ENCODE peak calls at places on chromosomes 12 and 14, in seven cellular contexts. One of them, this sample, is unnamed.

GRCh38 chr14:29906256-29906885 is 21.3 kb downstream of the PRKD1 start:
- DNase-seq in HS-27A: no peak
- DNase-seq in hypothalamus: no peak
- DNase-seq in T-helper 2 cell: no peak
- DNase-seq in fibroblast of pulmonary artery: no peak
- DNase-seq in NCI-H69: peak; percentile 86
- DNase-seq in NCI-H1105: no peak
- DNase-seq in this sample: no peak

GRCh38 chr14:98955036-98955740 is 316.8 kb downstream of the BCL11B start:
- DNase-seq in T-helper 2 cell: no peak
- DNase-seq in fibroblast of pulmonary artery: no peak
- DNase-seq in hypothalamus: no peak
- DNase-seq in NCI-H1105: no peak
- DNase-seq in NCI-H69: no peak
- DNase-seq in HS-27A: no peak
- DNase-seq in this sample: no peak

GRCh38 chr14:49461529-49462401 is 124.4 kb downstream of the RPS29 start:
- DNase-seq in hypothalamus: no peak
- DNase-seq in NCI-H1105: peak; percentile 66
- DNase-seq in fibroblast of pulmonary artery: peak; percentile 89
- DNase-seq in HS-27A: peak; percentile 69
- DNase-seq in T-helper 2 cell: peak; percentile 39
- DNase-seq in NCI-H69: peak; percentile 87
- DNase-seq in this sample: no peak

GRCh38 chr12:82688035-82688501 is 1.4 kb downstream of the TMTC2 start:
- DNase-seq in T-helper 2 cell: no peak
- DNase-seq in HS-27A: no peak
- DNase-seq in NCI-H1105: no peak
- DNase-seq in fibroblast of pulmonary artery: peak; percentile 19
- DNase-seq in NCI-H69: peak; percentile 70
- DNase-seq in hypothalamus: no peak
- DNase-seq in this sample: no peak

GRCh38 chr12:79689477-79690155 is 1.1 kb downstream of the PAWR start:
- DNase-seq in hypothalamus: peak; percentile 9
- DNase-seq in HS-27A: no peak
- DNase-seq in NCI-H1105: peak; percentile 42
- DNase-seq in NCI-H69: peak; percentile 83
- DNase-seq in T-helper 2 cell: peak; percentile 4
- DNase-seq in fibroblast of pulmonary artery: peak; percentile 63
- DNase-seq in this sample: no peak

GRCh38 chr14:86799244-86799647 is 1193.7 kb downstream of the GALC start:
- DNase-seq in NCI-H1105: peak; percentile 56
- DNase-seq in fibroblast of pulmonary artery: peak; percentile 96
- DNase-seq in hypothalamus: no peak
- DNase-seq in NCI-H69: peak; percentile 21
- DNase-seq in HS-27A: no peak
- DNase-seq in T-helper 2 cell: no peak
- DNase-seq in this sample: no peak

GRCh38 chr14:85466678-85467077 is 63.3 kb upstream of the FLRT2 start:
- DNase-seq in NCI-H69: no peak
- DNase-seq in T-helper 2 cell: no peak
- DNase-seq in HS-27A: no peak
- DNase-seq in NCI-H1105: no peak
- DNase-seq in fibroblast of pulmonary artery: no peak
- DNase-seq in hypothalamus: no peak
- DNase-seq in this sample: no peak

GRCh38 chr12:33205986-33206385 is 233.6 kb downstream of the SYT10 start:
- DNase-seq in NCI-H1105: no peak
- DNase-seq in hypothalamus: no peak
- DNase-seq in HS-27A: no peak
- DNase-seq in T-helper 2 cell: no peak
- DNase-seq in NCI-H69: no peak
- DNase-seq in fibroblast of pulmonary artery: no peak
- DNase-seq in this sample: no peak

GRCh38 chr14:92496458-92496857 is 17.1 kb upstream of the RIN3 start:
- DNase-seq in NCI-H69: no peak
- DNase-seq in fibroblast of pulmonary artery: no peak
- DNase-seq in T-helper 2 cell: no peak
- DNase-seq in HS-27A: no peak
- DNase-seq in hypothalamus: no peak
- DNase-seq in NCI-H1105: no peak
- DNase-seq in this sample: no peak

GRCh38 chr12:28759334-28759733 is 389.7 kb upstream of the FAR2 start:
- DNase-seq in hypothalamus: no peak
- DNase-seq in NCI-H1105: no peak
- DNase-seq in HS-27A: no peak
- DNase-seq in T-helper 2 cell: no peak
- DNase-seq in fibroblast of pulmonary artery: peak; percentile 17
- DNase-seq in NCI-H69: no peak
- DNase-seq in this sample: no peak

GRCh38 chr12:123379391-123379790 is 4.5 kb upstream of the KMT5A start:
- DNase-seq in fibroblast of pulmonary artery: no peak
- DNase-seq in NCI-H1105: no peak
- DNase-seq in hypothalamus: no peak
- DNase-seq in HS-27A: no peak
- DNase-seq in NCI-H69: no peak
- DNase-seq in T-helper 2 cell: no peak
- DNase-seq in this sample: no peak

GRCh38 chr12:26651566-26652188 is 181.3 kb downstream of the ITPR2 start:
- DNase-seq in HS-27A: peak; percentile 75
- DNase-seq in fibroblast of pulmonary artery: peak; percentile 84
- DNase-seq in hypothalamus: peak; percentile 40
- DNase-seq in NCI-H1105: peak; percentile 17
- DNase-seq in NCI-H69: peak; percentile 63
- DNase-seq in T-helper 2 cell: no peak
- DNase-seq in this sample: no peak

GRCh38 chr14:96631030-96631429 is 128.8 kb downstream of the PAPOLA start:
- DNase-seq in NCI-H69: no peak
- DNase-seq in T-helper 2 cell: no peak
- DNase-seq in HS-27A: no peak
- DNase-seq in NCI-H1105: no peak
- DNase-seq in hypothalamus: no peak
- DNase-seq in fibroblast of pulmonary artery: no peak
- DNase-seq in this sample: no peak

GRCh38 chr14:105144231-105144665 is 24.3 kb downstream of the JAG2 start:
- DNase-seq in NCI-H1105: no peak
- DNase-seq in T-helper 2 cell: no peak
- DNase-seq in fibroblast of pulmonary artery: no peak
- DNase-seq in NCI-H69: no peak
- DNase-seq in HS-27A: no peak
- DNase-seq in hypothalamus: no peak
- DNase-seq in this sample: no peak

GRCh38 chr14:91545204-91545603 is 35.1 kb upstream of the PPP4R3A start:
- DNase-seq in NCI-H69: no peak
- DNase-seq in T-helper 2 cell: no peak
- DNase-seq in HS-27A: no peak
- DNase-seq in NCI-H1105: no peak
- DNase-seq in hypothalamus: no peak
- DNase-seq in fibroblast of pulmonary artery: no peak
- DNase-seq in this sample: no peak

GRCh38 chr14:105465209-105466031 is 9.2 kb upstream of the CRIP2 start:
- DNase-seq in HS-27A: no peak
- DNase-seq in NCI-H69: peak; percentile 91
- DNase-seq in T-helper 2 cell: no peak
- DNase-seq in hypothalamus: no peak
- DNase-seq in fibroblast of pulmonary artery: no peak
- DNase-seq in NCI-H1105: no peak
- DNase-seq in this sample: no peak

GRCh38 chr14:101604228-101604934 is 43.1 kb downstream of the DIO3 start:
- DNase-seq in NCI-H1105: no peak
- DNase-seq in hypothalamus: no peak
- DNase-seq in fibroblast of pulmonary artery: no peak
- DNase-seq in NCI-H69: no peak
- DNase-seq in HS-27A: no peak
- DNase-seq in T-helper 2 cell: no peak
- DNase-seq in this sample: no peak

GRCh38 chr14:65179918-65180724 is 77.8 kb upstream of the MAX start:
- DNase-seq in fibroblast of pulmonary artery: peak; percentile 91
- DNase-seq in NCI-H1105: no peak
- DNase-seq in hypothalamus: no peak
- DNase-seq in T-helper 2 cell: no peak
- DNase-seq in HS-27A: peak; percentile 65
- DNase-seq in NCI-H69: peak; percentile 15
- DNase-seq in this sample: no peak

GRCh38 chr12:92675092-92675865 is 27.5 kb upstream of the PLEKHG7 start:
- DNase-seq in T-helper 2 cell: no peak
- DNase-seq in NCI-H1105: no peak
- DNase-seq in fibroblast of pulmonary artery: no peak
- DNase-seq in HS-27A: no peak
- DNase-seq in NCI-H69: no peak
- DNase-seq in hypothalamus: no peak
- DNase-seq in this sample: no peak

GRCh38 chr12:95774311-95775045 is 16.1 kb downstream of the NTN4 start:
- DNase-seq in NCI-H69: no peak
- DNase-seq in hypothalamus: no peak
- DNase-seq in NCI-H1105: no peak
- DNase-seq in fibroblast of pulmonary artery: peak; percentile 47
- DNase-seq in T-helper 2 cell: no peak
- DNase-seq in HS-27A: no peak
- DNase-seq in this sample: no peak

GRCh38 chr12:2902287-2902880 is 11.7 kb downstream of the TULP3 start:
- DNase-seq in NCI-H69: peak; percentile 74
- DNase-seq in fibroblast of pulmonary artery: peak; percentile 67
- DNase-seq in T-helper 2 cell: no peak
- DNase-seq in HS-27A: no peak
- DNase-seq in hypothalamus: peak; percentile 26
- DNase-seq in NCI-H1105: peak; percentile 69
- DNase-seq in this sample: no peak

GRCh38 chr12:53985358-53985899 is 483 bp downstream of the HOXC10 start:
- DNase-seq in T-helper 2 cell: no peak
- DNase-seq in fibroblast of pulmonary artery: no peak
- DNase-seq in HS-27A: no peak
- DNase-seq in NCI-H69: peak; percentile 80
- DNase-seq in hypothalamus: no peak
- DNase-seq in NCI-H1105: no peak
- DNase-seq in this sample: no peak

GRCh38 chr14:105187935-105188524 is 6.9 kb upstream of the NUDT14 start:
- DNase-seq in T-helper 2 cell: no peak
- DNase-seq in fibroblast of pulmonary artery: no peak
- DNase-seq in HS-27A: no peak
- DNase-seq in NCI-H69: peak; percentile 70
- DNase-seq in NCI-H1105: no peak
- DNase-seq in hypothalamus: no peak
- DNase-seq in this sample: no peak

GRCh38 chr12:45730842-45731336 is 1.4 kb downstream of the ARID2 start:
- DNase-seq in NCI-H1105: peak; percentile 68
- DNase-seq in hypothalamus: no peak
- DNase-seq in T-helper 2 cell: peak; percentile 26
- DNase-seq in HS-27A: peak; percentile 22
- DNase-seq in NCI-H69: peak; percentile 78
- DNase-seq in fibroblast of pulmonary artery: peak; percentile 32
- DNase-seq in this sample: no peak

GRCh38 chr14:56963381-56963780 is 153.1 kb upstream of the OTX2 start:
- DNase-seq in hypothalamus: no peak
- DNase-seq in T-helper 2 cell: no peak
- DNase-seq in NCI-H1105: no peak
- DNase-seq in HS-27A: no peak
- DNase-seq in NCI-H69: peak; percentile 29
- DNase-seq in fibroblast of pulmonary artery: no peak
- DNase-seq in this sample: no peak

GRCh38 chr14:102277874-102278630 is 26.9 kb downstream of the MOK start:
- DNase-seq in NCI-H69: no peak
- DNase-seq in hypothalamus: no peak
- DNase-seq in HS-27A: no peak
- DNase-seq in NCI-H1105: no peak
- DNase-seq in fibroblast of pulmonary artery: no peak
- DNase-seq in T-helper 2 cell: no peak
- DNase-seq in this sample: no peak

GRCh38 chr14:59394268-59394667 is 70.9 kb downstream of the GPR135 start:
- DNase-seq in HS-27A: peak; percentile 19
- DNase-seq in NCI-H69: no peak
- DNase-seq in hypothalamus: no peak
- DNase-seq in T-helper 2 cell: no peak
- DNase-seq in NCI-H1105: no peak
- DNase-seq in fibroblast of pulmonary artery: no peak
- DNase-seq in this sample: no peak

GRCh38 chr14:60315181-60315580 is 66.2 kb downstream of the PPM1A start:
- DNase-seq in NCI-H69: no peak
- DNase-seq in fibroblast of pulmonary artery: no peak
- DNase-seq in hypothalamus: no peak
- DNase-seq in HS-27A: no peak
- DNase-seq in T-helper 2 cell: no peak
- DNase-seq in NCI-H1105: no peak
- DNase-seq in this sample: no peak

GRCh38 chr14:76985540-76986260 is 42.8 kb downstream of the IRF2BPL start:
- DNase-seq in hypothalamus: no peak
- DNase-seq in T-helper 2 cell: no peak
- DNase-seq in fibroblast of pulmonary artery: no peak
- DNase-seq in NCI-H69: peak; percentile 54
- DNase-seq in HS-27A: no peak
- DNase-seq in NCI-H1105: no peak
- DNase-seq in this sample: no peak

GRCh38 chr14:22122227-22123187 is 448.9 kb upstream of the OR4E1 start:
- DNase-seq in NCI-H69: no peak
- DNase-seq in NCI-H1105: no peak
- DNase-seq in T-helper 2 cell: no peak
- DNase-seq in HS-27A: no peak
- DNase-seq in hypothalamus: no peak
- DNase-seq in fibroblast of pulmonary artery: no peak
- DNase-seq in this sample: no peak

GRCh38 chr12:6872073-6873048 is 742 bp downstream of the SPSB2 start:
- DNase-seq in fibroblast of pulmonary artery: peak; percentile 70
- DNase-seq in HS-27A: no peak
- DNase-seq in NCI-H69: peak; percentile 85
- DNase-seq in hypothalamus: peak; percentile 82
- DNase-seq in T-helper 2 cell: peak; percentile 69
- DNase-seq in NCI-H1105: peak; percentile 78
- DNase-seq in this sample: peak; percentile 93

GRCh38 chr12:106301611-106302321 is 767 bp upstream of the TCP11L2 start:
- DNase-seq in NCI-H1105: peak; percentile 61
- DNase-seq in fibroblast of pulmonary artery: peak; percentile 52
- DNase-seq in NCI-H69: peak; percentile 97
- DNase-seq in HS-27A: no peak
- DNase-seq in T-helper 2 cell: peak; percentile 92
- DNase-seq in hypothalamus: peak; percentile 65
- DNase-seq in this sample: no peak

GRCh38 chr12:53775478-53776145 is 23.8 kb upstream of the CISTR start:
- DNase-seq in NCI-H69: no peak
- DNase-seq in HS-27A: no peak
- DNase-seq in T-helper 2 cell: no peak
- DNase-seq in hypothalamus: no peak
- DNase-seq in NCI-H1105: no peak
- DNase-seq in fibroblast of pulmonary artery: no peak
- DNase-seq in this sample: no peak

GRCh38 chr14:22829661-22830328 is at the start of gene MRPL52:
- DNase-seq in hypothalamus: peak; percentile 89
- DNase-seq in HS-27A: peak; percentile 78
- DNase-seq in NCI-H69: peak; percentile 96
- DNase-seq in T-helper 2 cell: peak; percentile 74
- DNase-seq in NCI-H1105: peak; percentile 91
- DNase-seq in fibroblast of pulmonary artery: peak; percentile 87
- DNase-seq in this sample: no peak